ENCODE peak calls at places on chromosome 1, in six cellular contexts. X is heart left ventricle, W is breast epithelium, U is GM12891, J is prostate gland, R is HCT116. Z is an unnamed sample.

GRCh38 chr1:206556748-206557635 is 49.7 kb downstream of the RASSF5 start:
- DNase-seq in X (peak; percentile 82), W (peak; percentile 57), U (peak; percentile 60), J (peak; percentile 59), R (no peak), Z (peak; percentile 97)

GRCh38 chr1:231753313-231753712 is 126.7 kb downstream of the DISC1 start:
- DNase-seq in X (no peak), W (no peak), U (no peak), J (no peak), R (no peak), Z (no peak)

GRCh38 chr1:219126267-219126862 is 47.3 kb upstream of the LYPLAL1 start:
- DNase-seq in X (no peak), W (no peak), U (no peak), J (peak; percentile 10), R (no peak), Z (no peak)

GRCh38 chr1:111221276-111221632 is 6.3 kb upstream of the CHI3L2 start:
- DNase-seq in X (no peak), W (no peak), U (no peak), J (no peak), R (no peak), Z (no peak)

GRCh38 chr1:72282271-72282656 is at the start of gene NEGR1:
- DNase-seq in X (peak; percentile 64), W (peak; percentile 21), U (no peak), J (peak; percentile 12), R (no peak), Z (peak; percentile 48)

GRCh38 chr1:97499667-97500066 is 421.2 kb downstream of the DPYD start:
- DNase-seq in X (no peak), W (no peak), U (no peak), J (no peak), R (no peak), Z (no peak)

GRCh38 chr1:181135462-181135781 is 46.9 kb downstream of the IER5 start:
- DNase-seq in X (no peak), W (no peak), U (no peak), J (no peak), R (no peak), Z (no peak)

GRCh38 chr1:203512830-203513578 is 19.1 kb downstream of the OPTC start:
- DNase-seq in X (peak; percentile 77), W (peak; percentile 55), U (peak; percentile 41), J (peak; percentile 5), R (peak; percentile 75), Z (no peak)

GRCh38 chr1:167221804-167222610 is 1.3 kb downstream of the POU2F1 start:
- DNase-seq in X (peak; percentile 46), W (peak; percentile 67), U (peak; percentile 13), J (peak; percentile 77), R (peak; percentile 54), Z (peak; percentile 84)
- TF ChIP-seq POLR2A in X (peak; percentile 67), W (peak; percentile 41), U (peak; percentile 80), J (peak; percentile 87), R (peak; percentile 29), Z (peak; percentile 95)

DNA sequence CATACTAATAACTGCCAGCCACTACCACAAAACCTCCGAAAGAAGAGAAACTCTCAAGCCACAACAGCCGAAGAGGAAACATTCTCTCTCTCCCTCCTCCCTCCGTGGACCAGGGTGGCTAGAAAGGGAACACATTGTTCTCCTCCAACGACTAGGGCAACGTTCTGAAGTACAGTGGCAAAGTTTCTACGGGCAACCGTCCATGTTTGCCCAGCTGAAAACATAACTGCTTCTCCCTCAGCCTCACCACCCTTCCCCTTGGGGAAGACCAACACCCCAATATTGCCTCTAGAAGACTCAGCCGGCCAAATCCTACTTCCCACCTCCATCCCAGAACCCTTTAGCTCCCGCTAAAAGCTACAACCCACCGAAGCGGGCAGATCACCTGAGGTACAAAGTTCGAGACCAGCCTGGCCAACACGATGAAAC is 2.0 kb downstream of the GLUL start:
- DNase-seq in X (peak; percentile 48), W (peak; percentile 45), U (peak; percentile 28), J (peak; percentile 80), R (no peak), Z (no peak)
- TF ChIP-seq POLR2A in X (no peak), W (peak; percentile 18), U (no peak), J (peak; percentile 17), R (no peak), Z (no peak)

DNA sequence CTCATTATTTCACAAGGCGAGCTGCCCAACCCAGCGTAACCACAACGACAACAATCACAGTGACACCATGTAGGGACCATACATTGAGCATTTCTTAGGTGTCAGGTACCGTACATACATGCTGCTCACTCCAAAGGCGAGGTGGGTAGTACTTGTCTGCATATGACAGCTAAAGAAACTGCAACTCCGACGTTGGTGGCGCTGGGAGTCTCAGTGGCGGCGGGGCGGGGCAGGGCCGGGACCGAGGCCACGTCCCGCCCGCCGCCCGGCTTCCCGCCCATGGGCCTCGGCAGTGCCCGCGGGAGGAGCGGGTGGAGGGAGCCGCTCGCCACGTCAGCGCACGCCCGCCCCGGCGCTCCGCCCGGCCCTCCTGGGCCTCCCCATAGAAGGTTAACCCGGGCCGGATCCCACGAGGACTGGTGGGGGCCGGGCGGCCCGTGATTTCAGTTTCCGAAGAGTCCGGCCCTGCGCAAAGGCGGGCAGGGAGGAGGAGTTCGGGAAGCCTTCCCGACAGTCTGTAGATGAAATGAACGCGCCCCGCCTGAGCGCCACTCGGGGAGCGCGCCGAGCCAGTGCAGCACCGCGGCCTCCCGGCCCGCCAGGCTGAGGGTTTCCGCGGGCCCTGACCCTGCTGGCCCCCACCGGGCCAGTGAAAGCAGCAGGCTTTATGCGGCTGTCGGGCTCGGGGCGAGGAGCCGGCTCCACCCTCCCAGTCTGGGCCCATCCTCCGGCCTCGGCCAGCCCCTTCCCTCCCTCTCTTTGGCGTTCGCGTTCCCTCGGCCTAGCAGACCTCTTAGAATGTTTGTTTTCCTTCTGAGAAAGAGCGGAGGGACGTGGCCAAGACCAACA is 119.8 kb upstream of the JUN start:
- DNase-seq in X (peak; percentile 97), W (peak; percentile 90), U (peak; percentile 69), J (peak; percentile 90), R (peak; percentile 55), Z (peak; percentile 96)
- TF ChIP-seq POLR2A in X (peak; percentile 90), W (peak; percentile 86), U (no peak), J (peak; percentile 87), R (peak; percentile 73), Z (peak; percentile 72)

GRCh38 chr1:201883786-201884185 is 4.9 kb upstream of the SHISA4 start:
- DNase-seq in X (peak; percentile 86), W (peak; percentile 14), U (no peak), J (no peak), R (peak; percentile 41), Z (no peak)

GRCh38 chr1:201880928-201881571 is 7.6 kb upstream of the SHISA4 start:
- DNase-seq in X (no peak), W (no peak), U (no peak), J (no peak), R (no peak), Z (no peak)

GRCh38 chr1:201883266-201883665 is 5.4 kb upstream of the SHISA4 start:
- DNase-seq in X (no peak), W (no peak), U (no peak), J (no peak), R (no peak), Z (peak; percentile 32)

GRCh38 chr1:201881617-201882016 is 7.1 kb upstream of the SHISA4 start:
- DNase-seq in X (no peak), W (no peak), U (no peak), J (no peak), R (no peak), Z (no peak)

DNA sequence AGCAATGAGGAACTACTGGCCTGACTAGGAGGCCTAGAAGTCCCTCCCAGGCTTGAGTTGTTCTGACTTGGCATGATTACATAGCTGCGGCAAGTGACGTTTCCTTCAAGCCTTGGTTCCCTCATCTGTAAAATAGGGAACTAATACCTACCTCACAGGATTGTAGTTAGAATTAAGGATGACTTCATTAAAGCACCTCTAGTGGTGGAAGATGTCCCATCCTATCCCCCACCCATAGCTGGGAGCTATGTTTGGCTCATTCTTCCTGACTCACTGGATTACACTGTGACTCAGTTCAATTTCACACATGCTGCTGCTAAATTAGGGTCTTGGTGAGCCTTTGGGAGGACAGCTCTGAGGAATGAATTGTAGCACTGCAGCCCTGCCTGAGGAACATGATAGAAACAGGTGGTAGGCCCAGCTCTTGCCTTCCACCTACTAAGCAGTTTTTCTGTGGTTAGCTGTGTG is 6.0 kb upstream of the SHISA4 start:
- DNase-seq in X (no peak), W (peak; percentile 10), U (no peak), J (no peak), R (peak; percentile 71), Z (no peak)
- TF ChIP-seq POLR2A in X (no peak), W (no peak), U (no peak), J (no peak), R (no peak), Z (no peak)

DNA sequence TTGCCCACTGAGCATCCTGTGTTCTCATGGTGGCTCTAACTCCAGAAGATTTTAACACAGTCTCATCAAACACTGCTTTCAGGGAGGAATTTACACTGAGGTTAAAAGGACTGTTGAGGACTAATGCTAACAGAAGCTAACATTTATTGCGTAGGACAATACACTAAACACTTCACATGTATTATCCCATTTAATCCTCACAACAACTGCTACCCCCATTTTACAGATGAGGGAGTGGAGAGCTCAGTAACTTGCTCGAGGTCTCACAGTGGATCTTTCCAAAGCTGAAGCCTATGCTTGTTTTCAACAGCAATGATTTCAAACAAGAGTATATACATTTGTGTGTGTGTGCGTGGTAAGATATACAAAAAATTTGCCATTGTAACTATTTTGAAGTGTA is 13.9 kb downstream of the ATF3 start:
- DNase-seq in X (no peak), W (no peak), U (no peak), J (no peak), R (no peak), Z (no peak)
- TF ChIP-seq POLR2A in X (no peak), W (no peak), U (no peak), J (no peak), R (no peak), Z (no peak)

GRCh38 chr1:46036894-46037596 is 95.4 kb downstream of the PIK3R3 start:
- DNase-seq in X (peak; percentile 85), W (peak; percentile 81), U (peak; percentile 71), J (peak; percentile 86), R (peak; percentile 63), Z (peak; percentile 95)
- TF ChIP-seq POLR2A in X (no peak), W (no peak), U (peak; percentile 77), J (no peak), R (no peak), Z (peak; percentile 15)

GRCh38 chr1:226967665-226968064 is 27.6 kb downstream of the COQ8A start:
- DNase-seq in X (peak; percentile 72), W (no peak), U (no peak), J (no peak), R (no peak), Z (no peak)
- TF ChIP-seq POLR2A in X (no peak), W (no peak), U (no peak), J (no peak), R (no peak), Z (no peak)

DNA sequence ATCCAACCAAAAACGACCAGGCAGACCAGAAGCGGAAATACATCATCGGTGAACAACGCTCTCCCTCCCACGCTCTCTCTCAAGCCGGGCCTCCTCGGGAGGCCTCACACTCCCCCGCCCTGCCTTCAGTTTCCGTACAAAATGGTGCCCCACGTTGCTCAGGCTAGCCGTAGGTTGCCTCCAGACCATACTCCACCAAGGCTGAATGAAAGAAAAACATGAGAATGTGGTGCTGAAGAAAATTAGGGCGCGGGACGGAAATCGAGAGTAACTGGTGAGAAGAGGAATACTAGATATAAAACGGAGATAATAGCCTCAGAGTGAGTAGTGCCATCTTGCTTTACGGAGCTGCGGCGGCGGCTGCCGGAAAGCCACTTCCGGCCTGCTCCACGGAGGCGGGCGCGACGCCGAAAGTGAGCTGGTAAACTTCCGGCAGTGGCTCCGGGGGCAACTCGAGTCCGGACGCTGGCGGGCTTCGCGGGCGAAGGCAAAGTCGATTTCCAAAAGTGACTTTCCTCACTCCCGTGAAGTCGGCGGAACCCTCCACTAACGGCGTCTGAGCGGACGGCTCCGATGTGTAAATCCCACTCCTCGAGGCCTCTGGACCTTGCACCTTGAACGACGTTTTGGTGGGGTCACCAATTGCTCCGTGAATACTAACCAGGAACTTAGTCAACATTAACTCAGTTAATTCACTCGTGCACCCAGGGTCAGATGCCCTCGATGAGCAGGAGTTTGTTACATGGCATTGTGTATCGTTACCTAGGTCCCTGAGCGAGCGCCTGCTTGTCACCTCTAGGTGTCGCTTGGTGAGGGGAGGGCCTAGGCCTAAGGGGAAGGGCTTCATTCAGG is at the start of gene SH3BP5L:
- DNase-seq in X (peak; percentile 94), W (peak; percentile 92), U (peak; percentile 93), J (peak; percentile 94), R (peak; percentile 95), Z (peak; percentile 96)
- TF ChIP-seq POLR2A in X (peak; percentile 70), W (peak; percentile 95), U (no peak), J (peak; percentile 5), R (no peak), Z (peak; percentile 74)